ENCODE peak calls at places on chromosomes 3 and 15, in nine cellular contexts. Z, L, B, R, H, M, A, K and Q are unnamed samples.
A peak's percentile ranks its signal among the peaks of the same experiment; 100 is the strongest.

GRCh38 chr3:48565591-48566400 is 2.2 kb upstream of the UCN2 start:
- DNase-seq in L (no peak), A (peak; percentile 48), M (peak; percentile 76), B (no peak), Z (no peak), K (no peak), H (no peak), R (no peak), Q (no peak)

GRCh38 chr15:42138411-42138810 is 18.0 kb downstream of the PLA2G4F start:
- DNase-seq in L (no peak), R (no peak), Z (no peak), K (no peak), M (no peak), B (peak; percentile 31), A (no peak), H (peak; percentile 12), Q (peak; percentile 2)

GRCh38 chr3:169980055-169980454 is 13.4 kb downstream of the SEC62 start:
- DNase-seq in Z (no peak), R (no peak), K (no peak), H (no peak), A (no peak), L (no peak), M (no peak), B (no peak), Q (no peak)

GRCh38 chr3:197181751-197182150 is 116.7 kb downstream of the DLG1 start:
- DNase-seq in L (peak; percentile 24), M (no peak), B (peak; percentile 63), H (no peak), Z (no peak), R (no peak), K (no peak), A (no peak), Q (no peak)

GRCh38 chr3:36905545-36905944 is 39.3 kb downstream of the TRANK1 start:
- DNase-seq in B (no peak), L (no peak), H (no peak), A (no peak), Z (no peak), R (no peak), M (no peak), K (no peak), Q (no peak)

GRCh38 chr15:50236433-50236832 is 29.1 kb downstream of the HDC start:
- DNase-seq in Z (no peak), A (no peak), R (no peak), H (no peak), M (no peak), K (no peak), L (no peak), B (no peak), Q (no peak)

GRCh38 chr15:22808761-22809280 is 22.4 kb downstream of the NIPA1 start:
- DNase-seq in K (no peak), Z (no peak), L (no peak), B (peak; percentile 15), R (no peak), H (no peak), A (no peak), M (no peak), Q (no peak)

GRCh38 chr3:24829011-24829581 is 334.4 kb upstream of the THRB start:
- DNase-seq in H (peak; percentile 75), B (peak; percentile 74), L (peak; percentile 38), A (peak; percentile 31), M (no peak), Z (no peak), R (no peak), K (peak; percentile 78), Q (peak; percentile 21)

GRCh38 chr3:79414821-79415220 is 353.0 kb downstream of the ROBO1 start:
- DNase-seq in A (no peak), Z (no peak), R (no peak), B (peak; percentile 62), H (no peak), L (peak; percentile 11), M (peak; percentile 41), K (no peak), Q (peak; percentile 58)

GRCh38 chr3:27673701-27674100 is 48.4 kb downstream of the EOMES start:
- DNase-seq in K (no peak), M (no peak), L (no peak), B (no peak), H (no peak), A (no peak), Z (no peak), R (no peak), Q (no peak)

GRCh38 chr3:156366559-156366958 is 188.4 kb downstream of the SSR3 start:
- DNase-seq in L (no peak), B (no peak), K (no peak), H (no peak), M (no peak), A (no peak), R (no peak), Z (no peak), Q (no peak)

GRCh38 chr15:34853001-34853758 is 57.8 kb upstream of the ACTC1 start:
- DNase-seq in H (no peak), M (no peak), A (no peak), L (no peak), B (no peak), Z (no peak), K (peak; percentile 6), R (no peak), Q (no peak)

GRCh38 chr15:71821547-71822129 is 11.3 kb downstream of the NR2E3 start:
- DNase-seq in A (no peak), H (no peak), M (no peak), R (no peak), Z (no peak), B (no peak), L (no peak), K (no peak), Q (no peak)

GRCh38 chr3:9893739-9894138 is 3.3 kb downstream of the JAGN1 start:
- DNase-seq in K (no peak), M (no peak), H (peak; percentile 6), R (no peak), B (no peak), A (no peak), Z (no peak), L (no peak), Q (no peak)
- H3K4me1 ChIP-seq in K (peaks cover 7% of the 10 kb centered on the region), M (peaks cover 38% of the 10 kb centered on the region), H (peaks cover 34% of the 10 kb centered on the region), R (peaks cover 5% of the 10 kb centered on the region), B (no peaks in the 10 kb centered on the region), A (peaks cover 75% of the 10 kb centered on the region), Z (peaks cover 11% of the 10 kb centered on the region), L (peaks cover 33% of the 10 kb centered on the region), Q (peaks cover 20% of the 10 kb centered on the region)

GRCh38 chr3:57689367-57690053 is 3.4 kb downstream of the DENND6A start:
- DNase-seq in L (no peak), B (no peak), Z (peak; percentile 23), R (peak; percentile 23), H (no peak), A (no peak), K (peak; percentile 63), M (no peak), Q (no peak)
- H3K4me1 ChIP-seq in L (peaks cover 65% of the 10 kb centered on the region), B (peaks cover 7% of the 10 kb centered on the region), Z (peaks cover 31% of the 10 kb centered on the region), R (peaks cover 2% of the 10 kb centered on the region), H (peaks cover 68% of the 10 kb centered on the region), A (peaks cover 21% of the 10 kb centered on the region), K (peaks cover 22% of the 10 kb centered on the region), M (peaks cover 37% of the 10 kb centered on the region), Q (peaks cover 19% of the 10 kb centered on the region)

GRCh38 chr15:31004220-31004733 is 12.8 kb upstream of the MTMR10 start:
- DNase-seq in R (peak; percentile 39), M (no peak), Z (peak; percentile 83), L (peak; percentile 57), K (peak; percentile 55), A (no peak), H (no peak), B (no peak), Q (no peak)
- H3K4me1 ChIP-seq in R (no peaks in the 10 kb centered on the region), M (peaks cover 17% of the 10 kb centered on the region), Z (peaks cover 23% of the 10 kb centered on the region), L (peaks cover 10% of the 10 kb centered on the region), K (peaks cover 15% of the 10 kb centered on the region), A (no peaks in the 10 kb centered on the region), H (peaks cover 33% of the 10 kb centered on the region), B (no peaks in the 10 kb centered on the region), Q (no peaks in the 10 kb centered on the region)

DNA sequence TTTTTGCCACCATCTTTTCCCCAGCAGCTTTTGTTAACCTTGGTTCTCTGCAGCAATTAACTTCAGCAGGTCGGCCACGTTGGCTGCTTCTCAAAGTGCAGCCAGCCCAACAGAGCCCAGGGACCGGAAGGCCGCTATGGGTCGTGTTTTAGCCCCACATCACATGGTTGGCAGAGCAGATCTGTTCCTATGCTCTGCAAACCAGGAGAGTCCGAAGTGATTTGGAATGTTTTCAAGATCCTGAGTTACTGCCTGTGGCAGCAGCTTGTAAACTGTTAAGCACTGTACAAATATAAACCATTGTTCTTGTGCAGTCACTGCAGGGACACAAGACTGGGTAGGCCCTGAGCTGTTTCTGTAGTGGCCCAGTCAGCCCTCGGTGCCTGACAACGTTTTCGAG is 69.6 kb upstream of the MYZAP start:
- DNase-seq in R (no peak), H (no peak), L (no peak), K (no peak), M (no peak), Z (no peak), A (no peak), B (no peak), Q (no peak)
- H3K4me1 ChIP-seq in R (no peaks in the 10 kb centered on the region), H (no peaks in the 10 kb centered on the region), L (peaks cover 11% of the 10 kb centered on the region), K (no peaks in the 10 kb centered on the region), M (no peaks in the 10 kb centered on the region), Z (no peaks in the 10 kb centered on the region), A (peaks cover 1% of the 10 kb centered on the region), B (no peaks in the 10 kb centered on the region), Q (no peaks in the 10 kb centered on the region)

GRCh38 chr15:65535192-65535591 is 4.9 kb downstream of the HACD3 start:
- DNase-seq in M (peak; percentile 11), B (no peak), K (no peak), A (no peak), Z (no peak), H (no peak), L (no peak), R (no peak), Q (no peak)

GRCh38 chr15:65533057-65533752 is 2.9 kb downstream of the HACD3 start:
- DNase-seq in M (peak; percentile 9), Z (no peak), R (no peak), B (no peak), K (peak; percentile 23), A (no peak), H (no peak), L (no peak), Q (no peak)

GRCh38 chr15:65529754-65530317 is 427 bp upstream of the HACD3 start:
- DNase-seq in Z (no peak), M (no peak), L (no peak), A (no peak), B (no peak), K (no peak), R (no peak), H (no peak), Q (no peak)

GRCh38 chr15:65530318-65531111 is at the start of gene HACD3:
- DNase-seq in L (peak; percentile 88), K (peak; percentile 95), A (peak; percentile 97), M (peak; percentile 73), R (peak; percentile 80), B (peak; percentile 91), Z (peak; percentile 82), H (peak; percentile 95), Q (peak; percentile 85)

GRCh38 chr15:65532738-65533051 is 2.4 kb downstream of the HACD3 start:
- DNase-seq in B (no peak), K (no peak), M (peak; percentile 50), H (no peak), R (no peak), Z (no peak), A (peak; percentile 44), L (no peak), Q (no peak)
- H3K4me1 ChIP-seq in B (no peaks in the 10 kb centered on the region), K (peaks cover 39% of the 10 kb centered on the region), M (peaks cover 20% of the 10 kb centered on the region), H (peaks cover 29% of the 10 kb centered on the region), R (peaks cover 2% of the 10 kb centered on the region), Z (peaks cover 27% of the 10 kb centered on the region), A (peaks cover 44% of the 10 kb centered on the region), L (peaks cover 35% of the 10 kb centered on the region), Q (no peaks in the 10 kb centered on the region)

GRCh38 chr3:118949113-118949760 is 85.4 kb downstream of the IGSF11 start:
- DNase-seq in L (no peak), A (no peak), K (no peak), H (no peak), B (no peak), M (no peak), R (no peak), Z (no peak), Q (no peak)
- H3K4me1 ChIP-seq in L (no peaks in the 10 kb centered on the region), A (no peaks in the 10 kb centered on the region), K (peaks cover 17% of the 10 kb centered on the region), H (no peaks in the 10 kb centered on the region), B (no peaks in the 10 kb centered on the region), M (no peaks in the 10 kb centered on the region), R (no peaks in the 10 kb centered on the region), Z (no peaks in the 10 kb centered on the region), Q (no peaks in the 10 kb centered on the region)